ENCODE peak calls at places on chromosomes 5 and 9, in ten cellular contexts. Y is stimulated activated CD8-positive, alpha-beta memory T cell treated with anti-CD3 and anti-CD28 coated beads, Interleukin-15, amount 100 ng/mL, for 4 hours; F is fibroblast of lung; J is hypothalamus; U is naive thymus-derived CD8-positive, alpha-beta T cell; R is left colon; P is endothelial cell; K is GM23248; G is fibroblast of the aortic adventitia; V is stimulated activated CD4-positive, alpha-beta T cell treated with anti-CD3 and anti-CD28 coated beads, Interleukin-15, amount 100 ng/mL, for 24 hours. E is an unnamed sample.

GRCh38 chr9:25613709-25614108 is 64.5 kb downstream of the TUSC1 start:
- DNase-seq in R (no peak), Y (no peak), F (no peak), U (no peak), J (no peak), P (no peak), G (no peak), V (no peak), K (no peak), E (no peak)

GRCh38 chr5:139844472-139845145 is 49.0 kb downstream of the PSD2 start:
- DNase-seq in F (peak), Y (peak), K (peak), V (peak), U (peak), P (peak), J (no peak), G (peak), R (peak), E (peak)

GRCh38 chr9:110446171-110446570 is 108.5 kb upstream of the TXNDC8 start:
- DNase-seq in K (peak), P (no peak), R (no peak), G (no peak), V (no peak), F (no peak), U (no peak), Y (no peak), J (no peak), E (peak)

GRCh38 chr5:54772232-54773168 is 212.9 kb downstream of the ESM1 start:
- DNase-seq in V (no peak), F (no peak), G (no peak), Y (no peak), K (no peak), R (no peak), P (no peak), J (no peak), U (no peak), E (no peak)

GRCh38 chr5:1840741-1841521 is 39.7 kb downstream of the NDUFS6 start:
- DNase-seq in J (no peak), G (no peak), Y (no peak), V (no peak), U (no peak), R (no peak), F (no peak), P (no peak), K (peak), E (no peak)

GRCh38 chr9:125632321-125633115 is 74.5 kb downstream of the MAPKAP1 start:
- DNase-seq in G (peak), F (no peak), V (peak), K (peak), P (no peak), Y (no peak), R (peak), J (no peak), U (no peak), E (no peak)

GRCh38 chr5:99099691-99100090 is 170.9 kb upstream of the CHD1 start:
- DNase-seq in J (no peak), U (no peak), Y (no peak), F (no peak), K (no peak), P (no peak), R (no peak), V (no peak), G (no peak), E (no peak)

GRCh38 chr5:137201876-137202275 is 297.2 kb downstream of the SPOCK1 start:
- DNase-seq in R (no peak), K (peak), V (no peak), G (peak), Y (no peak), U (no peak), P (no peak), F (no peak), J (no peak), E (peak)

GRCh38 chr5:10257870-10258269 is 7.8 kb downstream of the CCT5 start:
- DNase-seq in R (no peak), G (no peak), P (no peak), V (no peak), J (no peak), Y (no peak), K (no peak), U (no peak), F (no peak), E (no peak)

GRCh38 chr9:127741831-127742434 is 6.8 kb upstream of the TOR2A start:
- DNase-seq in V (no peak), R (peak), Y (no peak), G (no peak), P (peak), U (no peak), F (peak), J (no peak), K (peak), E (no peak)

GRCh38 chr9:108552459-108553040 is 303.2 kb downstream of the ACTL7B start:
- DNase-seq in V (no peak), K (no peak), Y (no peak), J (no peak), F (no peak), P (no peak), G (peak), U (no peak), R (peak), E (no peak)

GRCh38 chr5:181160144-181160754 is 12.9 kb downstream of the OR2V2 start:
- DNase-seq in J (no peak), G (peak), R (peak), F (peak), K (peak), V (peak), P (no peak), U (peak), Y (peak), E (peak)

GRCh38 chr5:39214912-39215709 is 4.3 kb downstream of the FYB1 start:
- DNase-seq in V (peak), F (no peak), R (no peak), Y (no peak), J (no peak), U (peak), G (no peak), K (no peak), P (no peak), E (no peak)

GRCh38 chr5:95759005-95759404 is 27.9 kb downstream of the RHOBTB3 start:
- DNase-seq in K (no peak), U (no peak), V (no peak), P (no peak), Y (no peak), G (no peak), F (no peak), R (peak), J (no peak), E (peak)

GRCh38 chr5:149735066-149735465 is 5.0 kb downstream of the PPARGC1B start:
- DNase-seq in R (no peak), K (no peak), G (no peak), F (no peak), Y (no peak), U (no peak), J (no peak), P (no peak), V (no peak), E (peak)

GRCh38 chr5:95925939-95926338 is 35.7 kb downstream of the ELL2 start:
- DNase-seq in J (no peak), R (no peak), F (no peak), Y (no peak), P (no peak), K (no peak), G (no peak), U (no peak), V (no peak), E (no peak)

GRCh38 chr9:479951-480350 is 265.3 kb downstream of the DOCK8 start:
- DNase-seq in G (no peak), V (no peak), K (no peak), Y (no peak), F (no peak), J (no peak), U (no peak), P (no peak), R (no peak), E (no peak)

GRCh38 chr5:179700401-179700918 is 1.7 kb downstream of the CANX start:
- DNase-seq in F (peak), Y (no peak), P (no peak), U (no peak), J (no peak), R (no peak), G (peak), K (peak), V (no peak), E (peak)

GRCh38 chr5:31427013-31427783 is 104.7 kb downstream of the DROSHA start:
- DNase-seq in R (no peak), K (no peak), J (no peak), U (no peak), G (no peak), F (no peak), P (no peak), V (no peak), Y (no peak), E (no peak)

GRCh38 chr9:134435527-134436355 is 109.5 kb downstream of the RXRA start:
- DNase-seq in G (no peak), Y (no peak), P (no peak), U (no peak), F (peak), R (no peak), V (no peak), J (no peak), K (no peak), E (peak)

GRCh38 chr9:82022121-82022520 is 33.5 kb downstream of the SPATA31D1 start:
- DNase-seq in Y (no peak), F (peak), K (peak), P (no peak), R (no peak), J (no peak), G (peak), U (no peak), V (no peak), E (no peak)

GRCh38 chr9:114282926-114283325 is 40.0 kb upstream of the ORM1 start:
- DNase-seq in J (no peak), V (peak), Y (no peak), F (peak), R (peak), G (peak), K (peak), P (no peak), U (no peak), E (peak)

GRCh38 chr5:22889714-22890113 is 36.6 kb upstream of the CDH12 start:
- DNase-seq in F (peak), J (no peak), R (no peak), P (no peak), V (no peak), K (no peak), U (no peak), Y (no peak), G (no peak), E (peak)

GRCh38 chr5:120463991-120464626 is at the start of gene PRR16:
- DNase-seq in V (peak), K (peak), Y (no peak), J (no peak), U (no peak), P (peak), F (peak), R (peak), G (peak), E (peak)

GRCh38 chr9:29830815-29831214 is 2257.5 kb upstream of the C9orf72 start:
- DNase-seq in K (peak), J (no peak), V (no peak), Y (no peak), R (peak), P (peak), F (no peak), U (no peak), G (no peak), E (peak)

GRCh38 chr5:125372694-125373621 is 626.5 kb upstream of the ZNF608 start:
- DNase-seq in U (no peak), K (peak), P (peak), V (no peak), F (peak), J (no peak), R (no peak), G (peak), Y (no peak), E (peak)

GRCh38 chr9:20376780-20377179 is 245.5 kb downstream of the MLLT3 start:
- DNase-seq in R (no peak), P (no peak), G (no peak), K (no peak), Y (no peak), U (no peak), J (no peak), V (no peak), F (peak), E (peak)

GRCh38 chr5:134490925-134491271 is 34.6 kb upstream of the JADE2 start:
- DNase-seq in U (no peak), J (no peak), F (no peak), K (no peak), P (no peak), V (no peak), Y (no peak), G (no peak), R (no peak), E (no peak)

GRCh38 chr5:54936201-54936600 is 49.2 kb downstream of the ESM1 start:
- DNase-seq in G (peak), U (no peak), F (no peak), P (no peak), J (no peak), Y (no peak), R (no peak), K (no peak), V (no peak), E (peak)

GRCh38 chr5:172479034-172479783 is 24.9 kb upstream of the SH3PXD2B start:
- DNase-seq in Y (no peak), J (no peak), R (peak), U (peak), V (peak), F (peak), G (peak), P (peak), K (peak), E (peak)

GRCh38 chr5:27748847-27749246 is 710.5 kb upstream of the CDH9 start:
- DNase-seq in F (no peak), U (no peak), K (no peak), G (no peak), R (no peak), Y (no peak), J (no peak), P (no peak), V (no peak), E (peak)

GRCh38 chr5:90645024-90645610 is 86.5 kb downstream of the ADGRV1 start:
- DNase-seq in V (no peak), F (no peak), U (no peak), G (no peak), J (no peak), P (no peak), Y (no peak), K (no peak), R (no peak), E (peak)

GRCh38 chr5:177291735-177292134 is 11.8 kb downstream of the RAB24 start:
- DNase-seq in G (no peak), P (no peak), J (no peak), K (no peak), Y (no peak), U (no peak), V (no peak), R (no peak), F (no peak), E (no peak)

E was measured in choroid plexus epithelial cell.